ENCODE peak calls at places on chromosomes 2 and 18, in ten cellular contexts. J is neural crest cell, V is astrocyte of the spinal cord, G is cardiac muscle cell, N is left lung, F is GM12865, T is GM06990, K is nephron progenitor cell, A is AG10803, R is GM23338. M is an unnamed sample.

GRCh38 chr2:47534179-47534919 is 131.4 kb downstream of the MSH2 start:
- DNase-seq in J (no peak), V (peak), G (no peak), N (peak), F (no peak), T (no peak), K (peak), A (peak), R (no peak), M (no peak)

GRCh38 chr2:189592353-189592984 is 11.9 kb upstream of the SLC40A1 start:
- DNase-seq in J (no peak), V (no peak), G (no peak), N (no peak), F (no peak), T (no peak), K (no peak), A (no peak), R (no peak), M (no peak)

GRCh38 chr18:48367557-48367956 is 41.6 kb downstream of the ZBTB7C start:
- DNase-seq in J (no peak), V (no peak), G (no peak), N (no peak), F (no peak), T (no peak), K (no peak), A (no peak), R (no peak), M (no peak)

GRCh38 chr2:133607679-133608078 is 39.4 kb upstream of the NCKAP5 start:
- DNase-seq in J (no peak), V (peak), G (no peak), N (no peak), F (no peak), T (no peak), K (no peak), A (peak), R (no peak), M (no peak)

GRCh38 chr2:47769318-47769717 is 13.6 kb upstream of the MSH6 start:
- DNase-seq in J (no peak), V (no peak), G (no peak), N (no peak), F (no peak), T (no peak), K (no peak), A (no peak), R (no peak), M (no peak)

GRCh38 chr2:224101820-224102630 is 62.9 kb upstream of the SERPINE2 start:
- DNase-seq in J (no peak), V (peak), G (no peak), N (no peak), F (no peak), T (no peak), K (no peak), A (peak), R (no peak), M (no peak)

GRCh38 chr2:239277401-239278085 is 123.3 kb downstream of the HDAC4 start:
- DNase-seq in J (no peak), V (no peak), G (no peak), N (no peak), F (no peak), T (no peak), K (no peak), A (no peak), R (no peak), M (no peak)

GRCh38 chr2:45681675-45682074 is 30.2 kb downstream of the PRKCE start:
- DNase-seq in J (no peak), V (peak), G (no peak), N (peak), F (peak), T (no peak), K (no peak), A (peak), R (no peak), M (no peak)

GRCh38 chr18:46283268-46283667 is 179.1 kb downstream of the HAUS1 start:
- DNase-seq in J (no peak), V (no peak), G (no peak), N (no peak), F (no peak), T (no peak), K (no peak), A (peak), R (no peak), M (no peak)

GRCh38 chr2:60484080-60484737 is 69.2 kb downstream of the BCL11A start:
- DNase-seq in J (no peak), V (peak), G (peak), N (no peak), F (peak), T (no peak), K (no peak), A (peak), R (peak), M (no peak)

GRCh38 chr2:73852020-73852419 is 23.3 kb downstream of the STAMBP start:
- DNase-seq in J (no peak), V (peak), G (no peak), N (no peak), F (no peak), T (no peak), K (no peak), A (peak), R (no peak), M (no peak)

GRCh38 chr2:44291281-44292248 is 16.3 kb downstream of the SLC3A1 start:
- DNase-seq in J (no peak), V (peak), G (peak), N (peak), F (peak), T (no peak), K (peak), A (peak), R (peak), M (peak)

GRCh38 chr2:240213226-240213475 is 72.7 kb upstream of the OTOS start:
- DNase-seq in J (no peak), V (no peak), G (no peak), N (peak), F (no peak), T (no peak), K (no peak), A (no peak), R (no peak), M (no peak)

GRCh38 chr2:151849413-151850010 is 21.3 kb upstream of the ARL5A start:
- DNase-seq in J (no peak), V (no peak), G (no peak), N (no peak), F (no peak), T (no peak), K (no peak), A (no peak), R (no peak), M (no peak)

GRCh38 chr2:46131-46470 is 204 bp downstream of the FAM110C start:
- DNase-seq in J (no peak), V (no peak), G (no peak), N (no peak), F (no peak), T (no peak), K (peak), A (no peak), R (peak), M (no peak)

GRCh38 chr2:30031184-30031583 is 109.8 kb upstream of the ALK start:
- DNase-seq in J (no peak), V (no peak), G (no peak), N (no peak), F (no peak), T (no peak), K (no peak), A (no peak), R (peak), M (no peak)

GRCh38 chr2:224055101-224055500 is 16.0 kb upstream of the SERPINE2 start:
- DNase-seq in J (no peak), V (no peak), G (no peak), N (no peak), F (no peak), T (no peak), K (no peak), A (no peak), R (no peak), M (no peak)

GRCh38 chr18:9849407-9849961 is 36.3 kb upstream of the TXNDC2 start:
- DNase-seq in J (no peak), V (no peak), G (no peak), N (peak), F (no peak), T (no peak), K (no peak), A (no peak), R (no peak), M (no peak)

GRCh38 chr2:62578837-62579640 is 73.0 kb upstream of the TMEM17 start:
- DNase-seq in J (no peak), V (peak), G (no peak), N (no peak), F (no peak), T (no peak), K (no peak), A (peak), R (no peak), M (no peak)

GRCh38 chr2:73418343-73418742 is 32.7 kb downstream of the ALMS1 start:
- DNase-seq in J (no peak), V (peak), G (peak), N (peak), F (no peak), T (no peak), K (no peak), A (peak), R (peak), M (peak)

GRCh38 chr2:66569974-66570373 is 135.0 kb downstream of the MEIS1 start:
- DNase-seq in J (no peak), V (no peak), G (no peak), N (no peak), F (no peak), T (no peak), K (no peak), A (peak), R (no peak), M (no peak)

GRCh38 chr2:78908973-78909372 is 116.5 kb upstream of the REG3G start:
- DNase-seq in J (no peak), V (no peak), G (no peak), N (no peak), F (no peak), T (no peak), K (no peak), A (no peak), R (no peak), M (no peak)

GRCh38 chr18:10745971-10746370 is 220.1 kb downstream of the NAPG start:
- DNase-seq in J (no peak), V (no peak), G (peak), N (no peak), F (no peak), T (no peak), K (no peak), A (no peak), R (no peak), M (no peak)

GRCh38 chr2:127098711-127099110 is 8.2 kb downstream of the BIN1 start:
- DNase-seq in J (no peak), V (no peak), G (no peak), N (no peak), F (no peak), T (no peak), K (no peak), A (no peak), R (no peak), M (no peak)

GRCh38 chr18:76494181-76494540 is 881 bp downstream of the ZNF516 start:
- DNase-seq in J (peak), V (peak), G (peak), N (no peak), F (peak), T (peak), K (peak), A (peak), R (peak), M (peak)

GRCh38 chr18:76496200-76496890 is 1.3 kb upstream of the ZNF516 start:
- DNase-seq in J (peak), V (peak), G (peak), N (peak), F (peak), T (peak), K (peak), A (peak), R (peak), M (peak)

GRCh38 chr18:76494541-76495403 is at the start of gene ZNF516:
- DNase-seq in J (peak), V (peak), G (peak), N (no peak), F (peak), T (peak), K (peak), A (peak), R (peak), M (peak)

GRCh38 chr18:76493213-76494107 is 1.6 kb downstream of the ZNF516 start:
- DNase-seq in J (peak), V (peak), G (peak), N (no peak), F (peak), T (no peak), K (peak), A (peak), R (peak), M (peak)

GRCh38 chr18:76495435-76496199 is 575 bp upstream of the ZNF516 start:
- DNase-seq in J (peak), V (peak), G (peak), N (no peak), F (peak), T (peak), K (peak), A (peak), R (peak), M (no peak)
- TF ChIP-seq CTCF in J (no peak), V (no peak), G (no peak), N (no peak), F (no peak), T (peak), K (no peak), A (no peak), R (no peak), M (no peak)

DNA sequence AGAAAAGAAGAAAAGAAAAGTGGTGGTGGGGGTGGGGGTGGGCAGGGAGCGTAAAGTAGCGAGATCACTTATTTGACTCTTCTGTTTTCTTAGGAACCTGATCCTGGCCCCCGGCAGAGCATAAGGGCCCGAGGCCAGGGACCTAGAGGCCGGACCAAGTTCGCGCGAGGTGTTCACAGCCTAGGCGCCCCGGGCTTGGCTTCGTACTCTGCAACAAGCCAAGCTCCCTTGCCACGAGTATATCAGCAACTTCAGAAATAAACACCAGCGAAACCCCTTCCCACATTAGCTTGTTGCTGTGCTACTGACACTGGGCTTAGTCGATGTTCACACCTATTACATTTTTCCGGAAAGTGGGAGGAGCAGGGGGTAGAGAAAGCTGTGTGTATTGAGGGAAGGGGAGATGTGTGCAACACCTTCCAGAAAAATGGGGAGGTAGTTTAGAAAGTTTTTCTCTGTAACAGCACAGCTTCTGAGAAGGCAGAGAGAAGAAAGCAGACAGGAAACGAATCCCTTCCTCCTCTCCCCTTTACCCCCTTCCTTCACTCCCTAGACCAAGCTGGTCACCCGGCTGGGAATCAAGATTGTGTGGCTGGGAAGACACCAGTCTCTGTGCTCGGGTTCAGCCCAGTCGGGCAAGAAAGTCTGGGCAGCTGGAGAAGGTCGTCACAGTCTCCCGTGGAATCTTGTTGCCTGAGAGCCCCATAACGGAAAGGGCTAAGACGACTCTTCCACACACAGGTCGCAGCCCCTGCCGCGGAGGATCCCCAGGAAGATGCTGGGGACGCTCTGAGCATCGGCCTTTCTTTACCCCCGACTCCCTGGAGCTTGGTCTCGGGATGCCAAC is 12.0 kb upstream of the SATB2 start:
- DNase-seq in J (no peak), V (no peak), G (no peak), N (no peak), F (no peak), T (no peak), K (no peak), A (no peak), R (peak), M (no peak)
- TF ChIP-seq CTCF in J (no peak), V (no peak), G (no peak), N (no peak), F (no peak), T (no peak), K (no peak), A (no peak), R (no peak), M (no peak)

DNA sequence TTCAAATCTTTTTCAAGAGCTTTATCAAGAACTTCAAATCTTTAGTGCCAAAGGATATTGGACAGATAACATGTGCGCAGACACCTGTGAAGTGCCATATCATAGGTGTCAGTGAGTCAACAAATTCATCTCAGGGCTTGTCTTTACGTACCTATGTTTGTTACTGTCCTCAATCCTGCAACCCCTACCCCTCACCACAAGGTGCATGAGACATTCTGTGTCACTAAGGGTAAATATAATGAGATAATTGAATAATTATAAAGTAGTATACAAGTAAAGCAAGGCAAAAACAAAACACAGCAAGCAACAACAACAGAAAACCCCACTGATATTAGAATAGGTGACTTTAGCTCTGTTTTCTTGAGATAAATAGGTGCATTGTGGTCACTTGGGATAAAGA is 1495.8 kb upstream of the TMEFF2 start:
- DNase-seq in J (no peak), V (no peak), G (no peak), N (no peak), F (no peak), T (no peak), K (no peak), A (no peak), R (no peak), M (no peak)
- TF ChIP-seq CTCF in J (no peak), V (no peak), G (no peak), N (no peak), F (no peak), T (no peak), K (no peak), A (no peak), R (no peak), M (no peak)

GRCh38 chr2:191394043-191394442 is 148.8 kb downstream of the MYO1B start:
- DNase-seq in J (no peak), V (no peak), G (no peak), N (no peak), F (no peak), T (no peak), K (no peak), A (no peak), R (no peak), M (no peak)
- TF ChIP-seq CTCF in J (no peak), V (no peak), G (no peak), N (no peak), F (no peak), T (no peak), K (no peak), A (no peak), R (no peak), M (no peak)

DNA sequence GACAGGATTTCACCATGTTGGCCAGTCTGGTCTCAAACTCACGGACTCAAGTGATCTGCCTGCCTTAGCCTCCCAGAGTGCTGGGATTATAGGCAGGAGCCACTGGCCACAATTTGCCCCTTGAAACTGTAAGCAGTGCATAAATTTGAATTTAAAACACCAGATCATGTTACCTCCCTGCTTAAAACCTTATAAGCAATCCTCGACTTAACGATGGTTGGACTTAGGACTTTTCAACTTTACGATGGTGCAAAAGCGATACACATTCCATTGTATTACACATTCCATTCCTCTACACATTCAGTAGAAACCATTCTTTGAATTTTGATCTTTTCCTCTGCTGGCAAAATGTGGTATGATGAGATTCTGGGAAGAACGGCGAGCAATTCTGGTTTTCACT is 23.2 kb upstream of the EFR3B start:
- DNase-seq in J (no peak), V (no peak), G (no peak), N (no peak), F (no peak), T (no peak), K (no peak), A (no peak), R (no peak), M (no peak)
- TF ChIP-seq CTCF in J (no peak), V (no peak), G (no peak), N (no peak), F (no peak), T (no peak), K (no peak), A (no peak), R (no peak), M (no peak)

GRCh38 chr2:130790808-130791616 is 35.7 kb downstream of the AMER3 start:
- DNase-seq in J (no peak), V (no peak), G (no peak), N (no peak), F (no peak), T (no peak), K (no peak), A (no peak), R (no peak), M (no peak)
- TF ChIP-seq CTCF in J (no peak), V (no peak), G (no peak), N (no peak), F (no peak), T (no peak), K (no peak), A (no peak), R (no peak), M (no peak)

GRCh38 chr2:225411452-225411851 is 11.9 kb downstream of the NYAP2 start:
- DNase-seq in J (no peak), V (no peak), G (no peak), N (no peak), F (no peak), T (no peak), K (no peak), A (no peak), R (peak), M (no peak)
- TF ChIP-seq CTCF in J (no peak), V (no peak), G (no peak), N (no peak), F (no peak), T (no peak), K (no peak), A (no peak), R (peak), M (no peak)

GRCh38 chr2:10903861-10904210 is 7.9 kb upstream of the KCNF1 start:
- DNase-seq in J (no peak), V (no peak), G (no peak), N (no peak), F (no peak), T (no peak), K (no peak), A (no peak), R (no peak), M (no peak)

GRCh38 chr2:10897956-10898355 is 13.8 kb upstream of the KCNF1 start:
- DNase-seq in J (no peak), V (peak), G (no peak), N (no peak), F (no peak), T (no peak), K (no peak), A (peak), R (no peak), M (no peak)

GRCh38 chr2:10901160-10901559 is 10.6 kb upstream of the KCNF1 start:
- DNase-seq in J (no peak), V (no peak), G (no peak), N (no peak), F (no peak), T (no peak), K (no peak), A (peak), R (no peak), M (no peak)

GRCh38 chr2:10901565-10901964 is 10.2 kb upstream of the KCNF1 start:
- DNase-seq in J (no peak), V (no peak), G (no peak), N (no peak), F (no peak), T (no peak), K (no peak), A (no peak), R (no peak), M (no peak)

GRCh38 chr2:10900216-10901109 is 11.3 kb upstream of the KCNF1 start:
- DNase-seq in J (peak), V (no peak), G (peak), N (no peak), F (peak), T (no peak), K (no peak), A (no peak), R (no peak), M (no peak)
- TF ChIP-seq CTCF in J (peak), V (peak), G (peak), N (no peak), F (peak), T (peak), K (no peak), A (peak), R (peak), M (no peak)

GRCh38 chr18:61379827-61380226 is 46.6 kb downstream of the CDH20 start:
- DNase-seq in J (no peak), V (no peak), G (no peak), N (no peak), F (no peak), T (no peak), K (no peak), A (no peak), R (peak), M (no peak)
- TF ChIP-seq CTCF in J (no peak), V (no peak), G (no peak), N (no peak), F (no peak), T (no peak), K (no peak), A (no peak), R (no peak), M (no peak)